ENCODE peak calls at places on chromosomes 13 and 19, in six cellular contexts. One of them, this sample, is unnamed.

GRCh38 chr13:98172570-98173405 is 4.3 kb downstream of the RNF113B start:
- DNase-seq in naive thymus-derived CD4-positive, alpha-beta T cell: no peak
- DNase-seq in heart left ventricle: no peak
- DNase-seq in hepatocyte: peak
- DNase-seq in suprapubic skin: no peak
- DNase-seq in lung: no peak
- DNase-seq in this sample: no peak

GRCh38 chr13:82713681-82714405 is 1168.4 kb downstream of the SLITRK1 start:
- DNase-seq in naive thymus-derived CD4-positive, alpha-beta T cell: no peak
- DNase-seq in heart left ventricle: no peak
- DNase-seq in hepatocyte: no peak
- DNase-seq in suprapubic skin: no peak
- DNase-seq in lung: no peak
- DNase-seq in this sample: no peak

GRCh38 chr13:51639171-51639570 is 54.9 kb downstream of the WDFY2 start:
- DNase-seq in naive thymus-derived CD4-positive, alpha-beta T cell: no peak
- DNase-seq in heart left ventricle: no peak
- DNase-seq in hepatocyte: no peak
- DNase-seq in suprapubic skin: no peak
- DNase-seq in lung: no peak
- DNase-seq in this sample: no peak

GRCh38 chr13:102589291-102589822 is 7.4 kb upstream of the TPP2 start:
- DNase-seq in naive thymus-derived CD4-positive, alpha-beta T cell: no peak
- DNase-seq in heart left ventricle: no peak
- DNase-seq in hepatocyte: no peak
- DNase-seq in suprapubic skin: no peak
- DNase-seq in lung: no peak
- DNase-seq in this sample: no peak

GRCh38 chr19:39671739-39672363 is 16.1 kb downstream of the LGALS16 start:
- DNase-seq in naive thymus-derived CD4-positive, alpha-beta T cell: peak
- DNase-seq in heart left ventricle: no peak
- DNase-seq in hepatocyte: peak
- DNase-seq in suprapubic skin: no peak
- DNase-seq in lung: peak
- DNase-seq in this sample: peak

GRCh38 chr19:4531562-4532165 is 3.4 kb downstream of the PLIN5 start:
- DNase-seq in naive thymus-derived CD4-positive, alpha-beta T cell: no peak
- DNase-seq in heart left ventricle: no peak
- DNase-seq in hepatocyte: no peak
- DNase-seq in suprapubic skin: no peak
- DNase-seq in lung: no peak
- DNase-seq in this sample: no peak

GRCh38 chr13:106028916-106029315 is 506.5 kb downstream of the EFNB2 start:
- DNase-seq in naive thymus-derived CD4-positive, alpha-beta T cell: no peak
- DNase-seq in heart left ventricle: no peak
- DNase-seq in hepatocyte: no peak
- DNase-seq in suprapubic skin: no peak
- DNase-seq in lung: no peak
- DNase-seq in this sample: no peak

GRCh38 chr19:4636151-4636717 is 3.1 kb upstream of the TNFAIP8L1 start:
- DNase-seq in naive thymus-derived CD4-positive, alpha-beta T cell: peak
- DNase-seq in heart left ventricle: peak
- DNase-seq in hepatocyte: peak
- DNase-seq in suprapubic skin: no peak
- DNase-seq in lung: peak
- DNase-seq in this sample: peak

GRCh38 chr19:17469092-17469370 is 1.3 kb upstream of the SLC27A1 start:
- DNase-seq in naive thymus-derived CD4-positive, alpha-beta T cell: no peak
- DNase-seq in heart left ventricle: no peak
- DNase-seq in hepatocyte: no peak
- DNase-seq in suprapubic skin: no peak
- DNase-seq in lung: no peak
- DNase-seq in this sample: no peak

GRCh38 chr13:104314321-104314720 is 1248.1 kb upstream of the SLC10A2 start:
- DNase-seq in naive thymus-derived CD4-positive, alpha-beta T cell: no peak
- DNase-seq in heart left ventricle: no peak
- DNase-seq in hepatocyte: no peak
- DNase-seq in suprapubic skin: no peak
- DNase-seq in lung: no peak
- DNase-seq in this sample: no peak

GRCh38 chr19:9793051-9793591 is 24.6 kb upstream of the ZNF846 start:
- DNase-seq in naive thymus-derived CD4-positive, alpha-beta T cell: no peak
- DNase-seq in heart left ventricle: no peak
- DNase-seq in hepatocyte: peak
- DNase-seq in suprapubic skin: peak
- DNase-seq in lung: no peak
- DNase-seq in this sample: peak

GRCh38 chr13:107834717-107835116 is 380.6 kb downstream of the LIG4 start:
- DNase-seq in naive thymus-derived CD4-positive, alpha-beta T cell: no peak
- DNase-seq in heart left ventricle: no peak
- DNase-seq in hepatocyte: no peak
- DNase-seq in suprapubic skin: no peak
- DNase-seq in lung: no peak
- DNase-seq in this sample: no peak

GRCh38 chr13:107838592-107839161 is 376.7 kb downstream of the LIG4 start:
- DNase-seq in naive thymus-derived CD4-positive, alpha-beta T cell: no peak
- DNase-seq in heart left ventricle: no peak
- DNase-seq in hepatocyte: no peak
- DNase-seq in suprapubic skin: no peak
- DNase-seq in lung: no peak
- DNase-seq in this sample: no peak

GRCh38 chr13:107834268-107834667 is 381.1 kb downstream of the LIG4 start:
- DNase-seq in naive thymus-derived CD4-positive, alpha-beta T cell: no peak
- DNase-seq in heart left ventricle: no peak
- DNase-seq in hepatocyte: no peak
- DNase-seq in suprapubic skin: no peak
- DNase-seq in lung: no peak
- DNase-seq in this sample: no peak

GRCh38 chr13:107832521-107833095 is 382.7 kb downstream of the LIG4 start:
- DNase-seq in naive thymus-derived CD4-positive, alpha-beta T cell: no peak
- DNase-seq in heart left ventricle: no peak
- DNase-seq in hepatocyte: no peak
- DNase-seq in suprapubic skin: no peak
- DNase-seq in lung: no peak
- DNase-seq in this sample: no peak

GRCh38 chr13:107835339-107836018 is 379.9 kb downstream of the LIG4 start:
- DNase-seq in naive thymus-derived CD4-positive, alpha-beta T cell: no peak
- DNase-seq in heart left ventricle: no peak
- DNase-seq in hepatocyte: no peak
- DNase-seq in suprapubic skin: no peak
- DNase-seq in lung: no peak
- DNase-seq in this sample: no peak
- H3K4me3 ChIP-seq in naive thymus-derived CD4-positive, alpha-beta T cell: no peak
- H3K4me3 ChIP-seq in heart left ventricle: no peak
- H3K4me3 ChIP-seq in hepatocyte: no peak
- H3K4me3 ChIP-seq in suprapubic skin: no peak
- H3K4me3 ChIP-seq in lung: no peak
- H3K4me3 ChIP-seq in this sample: no peak

GRCh38 chr13:35699181-35699580 is 222.7 kb upstream of the MAB21L1 start:
- DNase-seq in naive thymus-derived CD4-positive, alpha-beta T cell: no peak
- DNase-seq in heart left ventricle: no peak
- DNase-seq in hepatocyte: no peak
- DNase-seq in suprapubic skin: peak
- DNase-seq in lung: no peak
- DNase-seq in this sample: no peak

GRCh38 chr13:35700661-35701060 is 224.2 kb upstream of the MAB21L1 start:
- DNase-seq in naive thymus-derived CD4-positive, alpha-beta T cell: no peak
- DNase-seq in heart left ventricle: no peak
- DNase-seq in hepatocyte: no peak
- DNase-seq in suprapubic skin: no peak
- DNase-seq in lung: no peak
- DNase-seq in this sample: no peak

GRCh38 chr13:35702316-35702715 is 225.8 kb upstream of the MAB21L1 start:
- DNase-seq in naive thymus-derived CD4-positive, alpha-beta T cell: no peak
- DNase-seq in heart left ventricle: no peak
- DNase-seq in hepatocyte: no peak
- DNase-seq in suprapubic skin: peak
- DNase-seq in lung: no peak
- DNase-seq in this sample: no peak

GRCh38 chr13:35697281-35697680 is 220.8 kb upstream of the MAB21L1 start:
- DNase-seq in naive thymus-derived CD4-positive, alpha-beta T cell: no peak
- DNase-seq in heart left ventricle: no peak
- DNase-seq in hepatocyte: no peak
- DNase-seq in suprapubic skin: peak
- DNase-seq in lung: no peak
- DNase-seq in this sample: no peak

GRCh38 chr13:35699805-35700204 is 223.3 kb upstream of the MAB21L1 start:
- DNase-seq in naive thymus-derived CD4-positive, alpha-beta T cell: no peak
- DNase-seq in heart left ventricle: no peak
- DNase-seq in hepatocyte: peak
- DNase-seq in suprapubic skin: peak
- DNase-seq in lung: no peak
- DNase-seq in this sample: no peak
- H3K4me3 ChIP-seq in naive thymus-derived CD4-positive, alpha-beta T cell: no peak
- H3K4me3 ChIP-seq in heart left ventricle: no peak
- H3K4me3 ChIP-seq in hepatocyte: no peak
- H3K4me3 ChIP-seq in suprapubic skin: no peak
- H3K4me3 ChIP-seq in lung: no peak
- H3K4me3 ChIP-seq in this sample: no peak

DNA sequence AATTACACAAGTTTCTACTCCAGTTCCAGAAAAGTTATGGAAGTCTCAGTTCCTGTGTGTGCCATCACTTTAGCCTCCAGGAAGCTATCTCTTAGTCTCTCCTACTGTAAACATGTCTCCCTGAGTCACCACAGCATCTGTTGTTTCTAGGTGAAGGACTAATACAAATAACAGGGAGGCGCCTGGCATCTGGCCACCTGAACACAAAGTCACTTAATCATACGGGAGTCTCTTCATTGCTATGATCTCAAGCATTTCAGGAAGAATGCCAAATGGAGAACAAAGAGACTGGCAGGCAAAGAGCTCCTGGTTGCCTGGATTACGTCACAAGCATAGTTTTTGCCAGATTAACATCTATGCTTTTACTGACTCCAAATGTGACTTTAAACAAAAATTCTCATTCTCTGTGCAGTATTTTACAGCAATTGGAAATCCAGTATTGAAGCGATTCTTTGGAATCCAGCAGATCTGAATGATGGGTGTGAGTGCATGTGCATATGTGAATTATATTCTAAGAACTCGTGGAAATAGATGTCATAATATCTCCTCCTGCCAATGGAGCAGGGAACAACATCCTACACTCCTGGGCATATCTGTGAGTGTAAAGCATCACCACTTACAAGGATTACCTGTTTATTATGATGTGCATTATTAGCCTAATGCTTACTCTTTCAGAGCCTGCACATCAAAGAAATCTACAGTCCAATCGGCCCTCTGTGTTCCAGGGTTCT is 572.8 kb downstream of the PCDH9 start:
- DNase-seq in naive thymus-derived CD4-positive, alpha-beta T cell: no peak
- DNase-seq in heart left ventricle: peak
- DNase-seq in hepatocyte: peak
- DNase-seq in suprapubic skin: peak
- DNase-seq in lung: peak
- DNase-seq in this sample: no peak
- H3K4me3 ChIP-seq in naive thymus-derived CD4-positive, alpha-beta T cell: no peak
- H3K4me3 ChIP-seq in heart left ventricle: no peak
- H3K4me3 ChIP-seq in hepatocyte: no peak
- H3K4me3 ChIP-seq in suprapubic skin: no peak
- H3K4me3 ChIP-seq in lung: no peak
- H3K4me3 ChIP-seq in this sample: no peak

DNA sequence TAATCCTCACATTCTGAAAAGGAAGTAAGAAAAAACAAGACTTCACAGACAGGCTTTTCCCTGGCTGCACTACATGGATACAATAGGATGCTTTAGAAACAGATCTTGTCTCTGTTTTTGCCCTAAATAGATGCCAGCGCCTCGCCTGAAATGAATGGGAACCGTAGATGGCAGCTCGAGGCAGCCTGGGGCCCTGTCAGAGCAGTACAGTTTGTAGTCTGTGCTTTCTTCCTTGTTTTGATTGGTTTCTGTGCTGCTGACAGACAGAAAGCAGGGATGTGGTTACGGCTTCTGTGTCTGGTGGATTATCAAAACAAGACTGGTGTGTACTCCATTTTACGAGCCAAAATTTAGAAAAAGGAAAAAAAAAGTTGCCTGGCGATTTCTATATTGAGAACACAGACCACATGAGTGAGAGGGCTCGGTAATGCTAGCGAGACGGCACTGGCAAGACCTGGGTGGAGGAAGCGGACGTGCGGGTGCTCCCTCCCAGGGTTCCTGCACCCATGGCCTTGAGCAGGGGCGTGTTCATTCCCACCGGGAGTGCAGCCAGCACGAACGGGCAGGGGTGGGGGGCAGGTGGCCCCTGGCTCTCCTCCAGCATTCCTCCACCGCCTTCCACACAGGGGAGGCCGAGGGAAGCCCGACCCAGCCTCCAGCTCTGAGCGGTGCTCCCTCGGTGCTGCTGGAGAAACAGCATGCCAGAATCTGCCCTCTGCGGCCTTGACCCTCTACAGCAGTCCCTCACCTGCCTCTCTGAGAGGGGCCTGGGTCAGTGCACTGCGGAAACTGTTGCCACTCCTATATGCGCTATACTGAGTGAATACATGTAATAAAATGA is 37.5 kb upstream of the C1QTNF9 start:
- DNase-seq in naive thymus-derived CD4-positive, alpha-beta T cell: peak
- DNase-seq in heart left ventricle: peak
- DNase-seq in hepatocyte: peak
- DNase-seq in suprapubic skin: no peak
- DNase-seq in lung: peak
- DNase-seq in this sample: peak
- H3K4me3 ChIP-seq in naive thymus-derived CD4-positive, alpha-beta T cell: peak
- H3K4me3 ChIP-seq in heart left ventricle: peak
- H3K4me3 ChIP-seq in hepatocyte: no peak
- H3K4me3 ChIP-seq in suprapubic skin: peak
- H3K4me3 ChIP-seq in lung: peak
- H3K4me3 ChIP-seq in this sample: peak

This sample was measured in GM12865.